ENCODE peak calls at places on chromosomes 11 and 22, in four cellular contexts. One of them, this sample, is unnamed.

GRCh38 chr11:110525883-110526282 is 96.1 kb downstream of the FDX1 start:
- DNase-seq in A549: no peak
- DNase-seq in tibial nerve: peak; percentile 48
- DNase-seq in cardiac muscle cell: peak; percentile 61
- DNase-seq in this sample: no peak

GRCh38 chr11:117097567-117098268 is 510 bp downstream of the SIK3 start:
- DNase-seq in A549: peak; percentile 27
- DNase-seq in tibial nerve: no peak
- DNase-seq in cardiac muscle cell: no peak
- DNase-seq in this sample: peak; percentile 74

GRCh38 chr11:88411265-88411664 is 73.7 kb upstream of the CTSC start:
- DNase-seq in A549: no peak
- DNase-seq in tibial nerve: no peak
- DNase-seq in cardiac muscle cell: no peak
- DNase-seq in this sample: no peak

GRCh38 chr11:23041104-23041503 is 180.8 kb upstream of the CCDC179 start:
- DNase-seq in A549: no peak
- DNase-seq in tibial nerve: no peak
- DNase-seq in cardiac muscle cell: no peak
- DNase-seq in this sample: no peak

GRCh38 chr11:76233936-76234703 is 27.8 kb upstream of the WNT11 start:
- DNase-seq in A549: no peak
- DNase-seq in tibial nerve: peak; percentile 58
- DNase-seq in cardiac muscle cell: peak; percentile 78
- DNase-seq in this sample: peak; percentile 59

GRCh38 chr11:8814923-8815240 is 96.1 kb upstream of the AKIP1 start:
- DNase-seq in A549: no peak
- DNase-seq in tibial nerve: no peak
- DNase-seq in cardiac muscle cell: no peak
- DNase-seq in this sample: no peak

GRCh38 chr11:73186294-73186850 is 31.7 kb upstream of the P2RY2 start:
- DNase-seq in A549: no peak
- DNase-seq in tibial nerve: no peak
- DNase-seq in cardiac muscle cell: no peak
- DNase-seq in this sample: no peak

GRCh38 chr11:65537620-65538231 is 12.8 kb downstream of the SCYL1 start:
- DNase-seq in A549: no peak
- DNase-seq in tibial nerve: no peak
- DNase-seq in cardiac muscle cell: no peak
- DNase-seq in this sample: no peak

GRCh38 chr11:69562816-69563215 is 78.1 kb upstream of the CCND1 start:
- DNase-seq in A549: no peak
- DNase-seq in tibial nerve: no peak
- DNase-seq in cardiac muscle cell: no peak
- DNase-seq in this sample: no peak

GRCh38 chr11:102112654-102112926 is 2.3 kb downstream of the YAP1 start:
- DNase-seq in A549: no peak
- DNase-seq in tibial nerve: no peak
- DNase-seq in cardiac muscle cell: no peak
- DNase-seq in this sample: no peak
- H3K4me1 ChIP-seq in A549: peaks cover 53% of the 10 kb centered on the region
- H3K4me1 ChIP-seq in tibial nerve: no peaks in the 10 kb centered on the region
- H3K4me1 ChIP-seq in cardiac muscle cell: peaks cover 50% of the 10 kb centered on the region
- H3K4me1 ChIP-seq in this sample: peaks cover 27% of the 10 kb centered on the region

GRCh38 chr22:46289244-46289891 is 7.3 kb upstream of the GTSE1 start:
- DNase-seq in A549: no peak
- DNase-seq in tibial nerve: no peak
- DNase-seq in cardiac muscle cell: no peak
- DNase-seq in this sample: no peak

GRCh38 chr22:46286941-46287872 is 9.5 kb upstream of the GTSE1 start:
- DNase-seq in A549: no peak
- DNase-seq in tibial nerve: no peak
- DNase-seq in cardiac muscle cell: no peak
- DNase-seq in this sample: no peak

GRCh38 chr22:46290121-46290842 is 6.4 kb upstream of the GTSE1 start:
- DNase-seq in A549: no peak
- DNase-seq in tibial nerve: no peak
- DNase-seq in cardiac muscle cell: no peak
- DNase-seq in this sample: no peak

GRCh38 chr22:46287873-46288751 is 8.6 kb upstream of the GTSE1 start:
- DNase-seq in A549: no peak
- DNase-seq in tibial nerve: no peak
- DNase-seq in cardiac muscle cell: no peak
- DNase-seq in this sample: peak; percentile 44

DNA sequence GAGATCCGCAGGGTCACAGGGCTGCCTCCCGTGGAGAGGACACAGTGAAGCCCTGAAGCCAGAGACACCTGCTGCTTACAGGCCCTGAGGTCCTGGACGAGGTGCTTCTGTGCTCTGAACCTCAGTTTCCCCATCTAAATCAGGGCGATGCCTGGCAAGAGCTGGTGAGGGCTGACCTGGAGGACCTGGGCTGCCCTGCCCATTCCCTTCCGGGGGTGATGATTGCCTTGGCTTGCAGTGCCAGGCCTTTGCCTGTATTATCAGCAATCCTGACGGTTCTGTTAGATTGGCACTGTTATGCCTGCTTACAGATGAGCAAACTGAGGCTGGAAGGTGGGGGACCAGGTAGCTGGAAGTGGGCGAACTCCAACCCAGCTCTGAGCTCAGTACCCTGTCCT is 7.8 kb upstream of the GTSE1 start:
- DNase-seq in A549: no peak
- DNase-seq in tibial nerve: no peak
- DNase-seq in cardiac muscle cell: no peak
- DNase-seq in this sample: no peak
- TF ChIP-seq CTCF in A549: no peak
- TF ChIP-seq CTCF in tibial nerve: no peak
- TF ChIP-seq CTCF in cardiac muscle cell: no peak
- TF ChIP-seq CTCF in this sample: no peak

GRCh38 chr11:17812286-17813187 is 78.0 kb downstream of the KCNC1 start:
- DNase-seq in A549: no peak
- DNase-seq in tibial nerve: no peak
- DNase-seq in cardiac muscle cell: no peak
- DNase-seq in this sample: no peak
- H3K4me3 ChIP-seq in A549: no peak overlapping the region
- H3K4me3 ChIP-seq in tibial nerve: no peak overlapping the region
- H3K4me3 ChIP-seq in cardiac muscle cell: no peak overlapping the region
- H3K4me3 ChIP-seq in this sample: no peak overlapping the region

GRCh38 chr11:128530119-128531091 is 57.0 kb downstream of the ETS1 start:
- DNase-seq in A549: no peak
- DNase-seq in tibial nerve: no peak
- DNase-seq in cardiac muscle cell: peak; percentile 98
- DNase-seq in this sample: no peak

GRCh38 chr11:128531588-128531987 is 55.8 kb downstream of the ETS1 start:
- DNase-seq in A549: no peak
- DNase-seq in tibial nerve: no peak
- DNase-seq in cardiac muscle cell: no peak
- DNase-seq in this sample: no peak

GRCh38 chr11:128527046-128527445 is 60.3 kb downstream of the ETS1 start:
- DNase-seq in A549: no peak
- DNase-seq in tibial nerve: no peak
- DNase-seq in cardiac muscle cell: no peak
- DNase-seq in this sample: no peak

GRCh38 chr11:128525411-128526243 is 61.7 kb downstream of the ETS1 start:
- DNase-seq in A549: no peak
- DNase-seq in tibial nerve: no peak
- DNase-seq in cardiac muscle cell: no peak
- DNase-seq in this sample: no peak

GRCh38 chr11:128528294-128528693 is 59.1 kb downstream of the ETS1 start:
- DNase-seq in A549: no peak
- DNase-seq in tibial nerve: no peak
- DNase-seq in cardiac muscle cell: no peak
- DNase-seq in this sample: no peak
- H3K4me1 ChIP-seq in A549: peaks cover 12% of the 10 kb centered on the region
- H3K4me1 ChIP-seq in tibial nerve: no peaks in the 10 kb centered on the region
- H3K4me1 ChIP-seq in cardiac muscle cell: no peaks in the 10 kb centered on the region
- H3K4me1 ChIP-seq in this sample: peaks cover 8% of the 10 kb centered on the region

GRCh38 chr22:20258584-20259335 is 9.4 kb downstream of the RTN4R start:
- DNase-seq in A549: no peak
- DNase-seq in tibial nerve: no peak
- DNase-seq in cardiac muscle cell: no peak
- DNase-seq in this sample: no peak
- TF ChIP-seq CTCF in A549: no peak
- TF ChIP-seq CTCF in tibial nerve: no peak
- TF ChIP-seq CTCF in cardiac muscle cell: peak; percentile 42
- TF ChIP-seq CTCF in this sample: peak; percentile 10